ENCODE peak calls at places on chromosomes 16 and 17, in eight cellular contexts. F is HFF-Myc; H is iris pigment epithelial cell; M is activated CD4-positive, alpha-beta T cell treated with anti-CD3 and anti-CD28 coated beads for 1 hour; U is A549; S is AML-193; O is activated naive CD4-positive, alpha-beta T cell; B is effector CD4-positive, alpha-beta T cell. X is an unnamed sample.
A peak's percentile ranks its signal among the peaks of the same experiment; 100 is the strongest.

GRCh38 chr17:65195716-65196115 is 58.5 kb downstream of the RGS9 start:
- DNase-seq in F (no peak), H (no peak), M (no peak), U (no peak), S (no peak), O (no peak), B (no peak), X (no peak)

GRCh38 chr17:44280383-44280782 is 12.4 kb upstream of the SLC4A1 start:
- DNase-seq in F (no peak), H (no peak), M (no peak), U (no peak), S (no peak), O (no peak), B (no peak), X (no peak)

GRCh38 chr16:711084-711483 is 3.8 kb upstream of the METRN start:
- DNase-seq in F (no peak), H (no peak), M (no peak), U (no peak), S (no peak), O (no peak), B (no peak), X (no peak)

GRCh38 chr16:27383511-27384243 is 18.3 kb upstream of the IL21R start:
- DNase-seq in F (no peak), H (no peak), M (no peak), U (no peak), S (peak; percentile 72), O (no peak), B (no peak), X (peak; percentile 89)

GRCh38 chr16:11389083-11389482 is 43.8 kb downstream of the RMI2 start:
- DNase-seq in F (no peak), H (no peak), M (no peak), U (no peak), S (no peak), O (no peak), B (no peak), X (no peak)

GRCh38 chr16:51168755-51169154 is 17.7 kb upstream of the SALL1 start:
- DNase-seq in F (no peak), H (no peak), M (no peak), U (no peak), S (no peak), O (no peak), B (no peak), X (no peak)

GRCh38 chr16:29811896-29812665 is at the start of gene PRRT2:
- DNase-seq in F (no peak), H (no peak), M (no peak), U (no peak), S (no peak), O (peak; percentile 31), B (no peak), X (no peak)

GRCh38 chr17:82444941-82445521 is 5.5 kb downstream of the CYBC1 start:
- DNase-seq in F (no peak), H (no peak), M (no peak), U (no peak), S (no peak), O (no peak), B (no peak), X (no peak)

GRCh38 chr17:74960739-74961342 is 11.7 kb downstream of the HID1 start:
- DNase-seq in F (no peak), H (peak; percentile 26), M (peak; percentile 34), U (peak; percentile 89), S (peak; percentile 53), O (no peak), B (peak; percentile 20), X (peak; percentile 52)

GRCh38 chr16:88734361-88734728 is 28.0 kb downstream of the CTU2 start:
- DNase-seq in F (no peak), H (no peak), M (no peak), U (no peak), S (no peak), O (no peak), B (no peak), X (no peak)

GRCh38 chr16:88645941-88646340 is 4.9 kb downstream of the CYBA start:
- DNase-seq in F (no peak), H (no peak), M (no peak), U (no peak), S (no peak), O (no peak), B (no peak), X (no peak)

GRCh38 chr16:85172465-85173071 is 60.3 kb upstream of the CIBAR2 start:
- DNase-seq in F (no peak), H (peak; percentile 25), M (no peak), U (peak; percentile 62), S (peak; percentile 20), O (no peak), B (no peak), X (no peak)

GRCh38 chr17:47264171-47264570 is 10.5 kb downstream of the ITGB3 start:
- DNase-seq in F (no peak), H (no peak), M (no peak), U (no peak), S (no peak), O (no peak), B (no peak), X (no peak)

GRCh38 chr16:19114359-19115147 is 789 bp downstream of the ITPRIPL2 start:
- DNase-seq in F (no peak), H (peak; percentile 78), M (no peak), U (peak; percentile 79), S (no peak), O (no peak), B (no peak), X (peak; percentile 35)

GRCh38 chr16:9383281-9383680 is 291.8 kb downstream of the HAPSTR1 start:
- DNase-seq in F (no peak), H (no peak), M (no peak), U (no peak), S (no peak), O (no peak), B (no peak), X (no peak)

GRCh38 chr17:35094902-35095301 is 24.8 kb downstream of the RAD51D start:
- DNase-seq in F (no peak), H (peak; percentile 93), M (no peak), U (peak; percentile 72), S (peak; percentile 61), O (no peak), B (no peak), X (no peak)

GRCh38 chr17:30545024-30545423 is 67.8 kb downstream of the GOSR1 start:
- DNase-seq in F (no peak), H (no peak), M (no peak), U (no peak), S (peak; percentile 34), O (no peak), B (no peak), X (no peak)

GRCh38 chr17:63974594-63975192 is 2.0 kb upstream of the SCN4A start:
- DNase-seq in F (no peak), H (peak; percentile 50), M (no peak), U (no peak), S (no peak), O (no peak), B (no peak), X (no peak)